ENCODE peak calls at places on chromosomes 12 and 14, in ten cellular contexts. H is CD8-positive, alpha-beta T cell; Z is heart right ventricle; T is cardiac muscle cell; K is left lung; C is endodermal cell; Y is A549; S is tibial artery; J is breast epithelium; E is body of pancreas. V is an unnamed sample.

GRCh38 chr12:54017845-54018607 is 9.2 kb downstream of the HOXC8 start:
- DNase-seq in Y (peak; percentile 92), E (peak; percentile 70), K (peak; percentile 88), T (peak; percentile 34), C (peak; percentile 96), H (peak; percentile 84), S (peak; percentile 96), Z (peak; percentile 75), J (peak; percentile 79), V (peak; percentile 89)

GRCh38 chr12:126898562-126898961 is 1368.4 kb upstream of the TMEM132C start:
- DNase-seq in S (no peak), J (no peak), E (no peak), Z (no peak), Y (no peak), H (no peak), K (no peak), C (no peak), T (no peak), V (no peak)

GRCh38 chr14:20690848-20691640 is 2.5 kb downstream of the ANG start:
- DNase-seq in H (peak; percentile 28), Z (no peak), K (no peak), Y (peak; percentile 71), T (peak; percentile 84), S (no peak), J (no peak), E (peak; percentile 65), C (peak; percentile 77), V (peak; percentile 39)

GRCh38 chr12:3680919-3681594 is 71.9 kb downstream of the CRACR2A start:
- DNase-seq in Y (no peak), T (peak; percentile 69), K (no peak), H (no peak), S (no peak), Z (peak; percentile 81), J (peak; percentile 61), E (peak; percentile 60), C (no peak), V (peak; percentile 65)

GRCh38 chr14:62604524-62604923 is 440.7 kb downstream of the KCNH5 start:
- DNase-seq in T (no peak), Z (no peak), E (no peak), C (no peak), J (no peak), H (no peak), S (no peak), K (no peak), Y (no peak), V (no peak)

GRCh38 chr14:35402323-35403084 is 2.0 kb downstream of the NFKBIA start:
- DNase-seq in E (peak; percentile 32), K (peak; percentile 80), H (peak; percentile 56), S (no peak), Z (no peak), Y (no peak), J (no peak), T (no peak), C (peak; percentile 47), V (peak; percentile 59)

GRCh38 chr12:113151655-113152054 is 2.1 kb downstream of the CFAP73 start:
- DNase-seq in T (no peak), E (no peak), Z (no peak), J (no peak), Y (no peak), S (no peak), H (no peak), K (no peak), C (no peak), V (no peak)

GRCh38 chr12:12010277-12011031 is 60.3 kb upstream of the BCL2L14 start:
- DNase-seq in E (peak; percentile 16), S (peak; percentile 77), K (peak; percentile 89), T (peak; percentile 89), Z (peak; percentile 41), C (peak; percentile 54), H (peak; percentile 57), J (no peak), Y (no peak), V (peak; percentile 73)

GRCh38 chr12:16348435-16349131 is 1.1 kb downstream of the MGST1 start:
- DNase-seq in E (no peak), T (peak; percentile 45), Y (no peak), H (no peak), S (no peak), C (peak; percentile 59), K (no peak), J (no peak), Z (no peak), V (no peak)

GRCh38 chr12:16345105-16345504 is 2.3 kb upstream of the MGST1 start:
- DNase-seq in Z (no peak), T (no peak), K (no peak), H (no peak), C (no peak), S (no peak), Y (no peak), E (no peak), J (no peak), V (no peak)

GRCh38 chr12:16346931-16347330 is 514 bp upstream of the MGST1 start:
- DNase-seq in T (no peak), Y (peak; percentile 8), K (no peak), C (no peak), S (no peak), J (no peak), Z (no peak), H (no peak), E (no peak), V (no peak)

GRCh38 chr12:16349132-16349463 is 1.7 kb downstream of the MGST1 start:
- DNase-seq in J (peak; percentile 59), Z (peak; percentile 24), S (peak; percentile 82), H (no peak), E (peak; percentile 76), Y (peak; percentile 44), C (peak; percentile 63), T (peak; percentile 96), K (no peak), V (peak; percentile 86)

DNA sequence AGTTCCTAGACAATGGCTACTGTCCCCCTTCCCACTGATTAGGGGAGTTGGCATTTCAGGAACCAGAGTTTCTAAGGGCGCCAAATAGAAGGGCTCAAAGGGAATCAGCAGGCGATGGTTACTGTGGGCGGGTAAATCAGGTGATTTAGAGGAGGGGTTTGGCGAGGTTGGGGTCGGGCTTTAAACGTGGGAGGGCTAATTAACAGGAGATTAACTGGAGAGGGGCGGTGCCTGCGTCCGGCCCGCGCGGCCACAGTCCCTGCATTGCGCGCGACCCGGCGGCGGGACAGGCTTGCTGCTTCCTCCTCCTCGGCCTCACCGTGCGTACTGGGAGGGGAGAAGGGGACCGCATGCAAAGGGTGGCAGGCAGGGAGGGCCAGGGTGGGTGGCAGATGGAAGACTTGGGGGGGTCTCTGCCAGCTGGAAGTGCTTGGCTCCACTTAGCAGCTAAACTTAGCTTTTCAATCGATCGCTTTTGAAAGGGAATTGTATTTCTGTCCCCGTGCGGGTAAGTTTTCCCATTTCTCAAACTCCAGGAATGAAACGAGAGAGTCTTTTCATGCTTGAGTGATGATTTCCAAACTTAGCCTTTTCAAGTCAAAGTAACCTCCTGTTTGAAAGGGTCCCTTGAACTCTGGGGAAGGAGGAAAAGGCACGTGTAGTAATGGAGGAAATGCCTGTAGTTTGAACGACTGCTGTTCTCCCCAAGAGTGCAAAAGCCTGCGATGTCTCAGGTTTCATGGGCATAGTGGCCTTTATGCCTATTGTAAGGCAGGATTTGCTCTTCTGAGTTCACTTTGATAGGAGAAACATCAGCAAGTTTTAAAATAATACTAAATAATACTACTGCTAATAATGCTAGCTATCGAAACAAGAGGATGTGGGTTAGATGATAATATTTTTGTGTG is at the start of gene MGST1:
- DNase-seq in J (peak; percentile 73), S (peak; percentile 69), Z (peak; percentile 64), K (peak; percentile 95), H (no peak), T (peak; percentile 78), Y (peak; percentile 38), E (peak; percentile 82), C (peak; percentile 98), V (peak; percentile 90)
- H3K27ac ChIP-seq in J (peak within 1 kb of the TSS; percentile 84), S (peak within 1 kb of the TSS; percentile 43), Z (peak within 1 kb of the TSS; percentile 27), K (peak within 1 kb of the TSS; percentile 85), H (no peak within 1 kb of the TSS), T (peak within 1 kb of the TSS; percentile 83), Y (peak within 1 kb of the TSS; percentile 97), E (peak within 1 kb of the TSS; percentile 84), C (peak within 1 kb of the TSS; percentile 15), V (peak within 1 kb of the TSS; percentile 83)

DNA sequence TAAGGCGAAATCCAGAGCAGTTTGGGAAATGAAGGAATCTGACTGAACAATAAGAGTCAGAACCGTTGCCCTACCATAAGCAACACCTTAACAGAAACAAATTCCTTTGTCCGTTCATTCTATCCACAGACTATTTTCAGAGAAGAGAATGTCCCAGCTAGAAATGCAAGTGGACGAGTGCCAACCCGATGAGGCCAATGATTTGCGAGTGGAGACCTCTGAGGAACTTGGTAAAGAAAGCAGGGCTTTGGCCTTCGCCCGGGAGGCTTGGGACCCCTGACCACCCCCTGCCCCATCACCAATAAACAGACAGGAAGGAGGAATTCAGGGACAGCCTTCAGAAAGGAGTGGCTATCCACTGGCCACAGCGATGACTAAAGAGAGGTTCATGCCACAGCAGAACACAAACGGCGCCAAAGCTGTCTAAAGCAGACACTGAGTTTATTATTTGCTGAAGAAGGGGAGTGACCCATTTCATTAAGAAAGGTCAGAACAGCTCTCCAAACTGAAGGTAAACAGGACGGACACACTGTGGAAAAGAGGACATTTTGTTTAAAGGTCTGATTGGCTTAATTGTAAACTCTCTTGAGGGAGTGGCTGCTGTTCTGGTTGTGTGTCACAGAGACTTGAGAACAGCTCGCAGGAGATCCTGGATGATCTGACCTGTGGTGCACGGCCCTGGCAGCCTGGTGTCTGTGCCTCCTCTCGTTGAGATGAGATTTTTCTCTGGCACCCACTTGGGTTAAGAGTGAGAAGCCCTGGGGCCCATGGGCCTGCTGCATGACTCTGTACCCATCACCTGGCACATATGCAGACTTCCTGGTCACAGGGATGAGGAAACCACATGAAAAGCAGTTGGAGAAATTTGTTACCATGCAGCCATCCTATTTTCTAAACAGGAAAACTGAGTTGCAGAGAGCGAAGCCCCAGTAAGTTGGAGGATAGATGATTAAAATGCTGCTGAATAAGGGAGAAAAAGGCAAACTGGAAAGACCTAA is 142.0 kb upstream of the PZP start:
- DNase-seq in Y (no peak), S (no peak), E (no peak), Z (no peak), H (no peak), T (no peak), C (peak; percentile 30), J (no peak), K (no peak), V (no peak)
- H3K27ac ChIP-seq in Y (no peak overlapping the region), S (no peak overlapping the region), E (no peak overlapping the region), Z (no peak overlapping the region), H (no peak overlapping the region), T (no peak overlapping the region), C (no peak overlapping the region), J (no peak overlapping the region), K (no peak overlapping the region), V (no peak overlapping the region)

GRCh38 chr12:123114305-123115083 is 36.4 kb downstream of the PITPNM2 start:
- DNase-seq in Z (no peak), Y (no peak), K (no peak), E (no peak), J (no peak), H (no peak), S (no peak), T (no peak), C (peak; percentile 39), V (no peak)
- H3K27ac ChIP-seq in Z (peak overlapping the region; percentile 3), Y (peak overlapping the region; percentile 64), K (peak overlapping the region; percentile 15), E (no peak overlapping the region), J (peak overlapping the region; percentile 10), H (no peak overlapping the region), S (peak overlapping the region; percentile 71), T (no peak overlapping the region), C (no peak overlapping the region), V (peak overlapping the region; percentile 79)

GRCh38 chr12:6829532-6830220 is 1.5 kb downstream of the P3H3 start:
- DNase-seq in Y (peak; percentile 64), S (no peak), J (no peak), H (no peak), Z (no peak), K (no peak), C (no peak), T (no peak), E (peak; percentile 43), V (no peak)

GRCh38 chr12:6830286-6830892 is 2.2 kb downstream of the P3H3 start:
- DNase-seq in Z (no peak), H (no peak), E (no peak), S (no peak), T (no peak), K (no peak), Y (no peak), C (no peak), J (no peak), V (no peak)

GRCh38 chr12:6827437-6827894 is 741 bp upstream of the P3H3 start:
- DNase-seq in J (peak; percentile 76), K (peak; percentile 88), E (peak; percentile 84), S (peak; percentile 94), C (peak; percentile 97), T (peak; percentile 83), Z (peak; percentile 86), H (peak; percentile 43), Y (peak; percentile 96), V (peak; percentile 82)

GRCh38 chr12:6827982-6828670 is at the start of gene P3H3:
- DNase-seq in Y (peak; percentile 65), K (no peak), Z (peak; percentile 52), T (peak; percentile 63), E (no peak), J (no peak), C (peak; percentile 90), S (no peak), H (no peak), V (peak; percentile 67)

GRCh38 chr12:6828671-6829531 is 694 bp downstream of the P3H3 start:
- DNase-seq in J (no peak), E (peak; percentile 68), Y (no peak), S (no peak), C (peak; percentile 93), Z (no peak), K (peak; percentile 84), T (peak; percentile 60), H (peak; percentile 38), V (no peak)
- H3K27ac ChIP-seq in J (peak overlapping the region; percentile 76), E (peak overlapping the region; percentile 71), Y (peak overlapping the region; percentile 96), S (peak overlapping the region; percentile 87), C (peak overlapping the region; percentile 57), Z (peak overlapping the region; percentile 67), K (peak overlapping the region; percentile 70), T (peak overlapping the region; percentile 75), H (peak overlapping the region; percentile 38), V (no peak overlapping the region)